ENCODE peak calls at places on chromosomes 6 and 20, in nine cellular contexts. One of them, this sample, is unnamed.

GRCh38 chr20:37584238-37584807 is 56.6 kb upstream of the BLCAP start:
- DNase-seq in GM23338: no peak
- DNase-seq in SK-N-MC: no peak
- DNase-seq in prostate gland: no peak
- DNase-seq in spleen: no peak
- DNase-seq in stomach: no peak
- DNase-seq in SK-N-SH: no peak
- DNase-seq in breast epithelium: no peak
- DNase-seq in GM12878: no peak
- DNase-seq in this sample: no peak

GRCh38 chr6:142377112-142377848 is 75.5 kb downstream of the ADGRG6 start:
- DNase-seq in GM23338: peak
- DNase-seq in breast epithelium: no peak
- DNase-seq in spleen: no peak
- DNase-seq in GM12878: no peak
- DNase-seq in prostate gland: peak
- DNase-seq in stomach: peak
- DNase-seq in SK-N-SH: no peak
- DNase-seq in SK-N-MC: no peak
- DNase-seq in this sample: no peak

GRCh38 chr6:106102034-106102433 is 15.9 kb downstream of the PRDM1 start:
- DNase-seq in breast epithelium: no peak
- DNase-seq in prostate gland: no peak
- DNase-seq in spleen: no peak
- DNase-seq in stomach: no peak
- DNase-seq in GM12878: peak
- DNase-seq in SK-N-SH: no peak
- DNase-seq in SK-N-MC: no peak
- DNase-seq in GM23338: no peak
- DNase-seq in this sample: no peak

GRCh38 chr20:63025534-63026331 is 19.0 kb upstream of the BHLHE23 start:
- DNase-seq in stomach: no peak
- DNase-seq in SK-N-MC: no peak
- DNase-seq in breast epithelium: no peak
- DNase-seq in GM12878: no peak
- DNase-seq in spleen: peak
- DNase-seq in GM23338: peak
- DNase-seq in SK-N-SH: peak
- DNase-seq in prostate gland: no peak
- DNase-seq in this sample: no peak

GRCh38 chr6:23568292-23568691 is 557.7 kb upstream of the NRSN1 start:
- DNase-seq in prostate gland: no peak
- DNase-seq in SK-N-SH: no peak
- DNase-seq in stomach: no peak
- DNase-seq in GM12878: no peak
- DNase-seq in spleen: no peak
- DNase-seq in GM23338: no peak
- DNase-seq in breast epithelium: no peak
- DNase-seq in SK-N-MC: no peak
- DNase-seq in this sample: no peak

GRCh38 chr20:62644802-62645496 is 2.6 kb downstream of the SLCO4A1 start:
- DNase-seq in SK-N-SH: no peak
- DNase-seq in prostate gland: no peak
- DNase-seq in spleen: no peak
- DNase-seq in breast epithelium: no peak
- DNase-seq in stomach: peak
- DNase-seq in SK-N-MC: no peak
- DNase-seq in GM23338: no peak
- DNase-seq in GM12878: no peak
- DNase-seq in this sample: no peak

GRCh38 chr6:160315310-160315709 is 32.9 kb upstream of the SLC22A3 start:
- DNase-seq in stomach: no peak
- DNase-seq in GM23338: no peak
- DNase-seq in GM12878: no peak
- DNase-seq in spleen: no peak
- DNase-seq in prostate gland: no peak
- DNase-seq in SK-N-MC: no peak
- DNase-seq in SK-N-SH: no peak
- DNase-seq in breast epithelium: no peak
- DNase-seq in this sample: no peak

GRCh38 chr6:128598561-128598960 is 78.2 kb upstream of the PTPRK start:
- DNase-seq in SK-N-MC: no peak
- DNase-seq in prostate gland: no peak
- DNase-seq in breast epithelium: no peak
- DNase-seq in GM12878: no peak
- DNase-seq in SK-N-SH: no peak
- DNase-seq in stomach: no peak
- DNase-seq in GM23338: no peak
- DNase-seq in spleen: no peak
- DNase-seq in this sample: no peak

GRCh38 chr6:44470746-44471145 is 83.2 kb downstream of the CDC5L start:
- DNase-seq in GM12878: no peak
- DNase-seq in SK-N-MC: no peak
- DNase-seq in GM23338: no peak
- DNase-seq in breast epithelium: no peak
- DNase-seq in stomach: no peak
- DNase-seq in SK-N-SH: no peak
- DNase-seq in spleen: no peak
- DNase-seq in prostate gland: no peak
- DNase-seq in this sample: no peak

GRCh38 chr6:22189946-22190345 is 106.9 kb downstream of the PRL start:
- DNase-seq in SK-N-SH: no peak
- DNase-seq in breast epithelium: no peak
- DNase-seq in SK-N-MC: no peak
- DNase-seq in GM23338: no peak
- DNase-seq in spleen: no peak
- DNase-seq in prostate gland: no peak
- DNase-seq in stomach: no peak
- DNase-seq in GM12878: no peak
- DNase-seq in this sample: no peak

GRCh38 chr20:4850960-4851359 is 129.3 kb downstream of the PRND start:
- DNase-seq in GM23338: no peak
- DNase-seq in SK-N-MC: no peak
- DNase-seq in spleen: peak
- DNase-seq in SK-N-SH: no peak
- DNase-seq in stomach: no peak
- DNase-seq in GM12878: no peak
- DNase-seq in breast epithelium: no peak
- DNase-seq in prostate gland: no peak
- DNase-seq in this sample: no peak

GRCh38 chr20:17654649-17655285 is 27.3 kb downstream of the RRBP1 start:
- DNase-seq in SK-N-SH: peak
- DNase-seq in prostate gland: no peak
- DNase-seq in GM12878: no peak
- DNase-seq in GM23338: peak
- DNase-seq in spleen: peak
- DNase-seq in SK-N-MC: no peak
- DNase-seq in breast epithelium: no peak
- DNase-seq in stomach: no peak
- DNase-seq in this sample: no peak

GRCh38 chr6:25401711-25402110 is 122.5 kb downstream of the CARMIL1 start:
- DNase-seq in SK-N-SH: no peak
- DNase-seq in GM23338: no peak
- DNase-seq in spleen: no peak
- DNase-seq in breast epithelium: no peak
- DNase-seq in prostate gland: no peak
- DNase-seq in SK-N-MC: no peak
- DNase-seq in stomach: no peak
- DNase-seq in GM12878: no peak
- DNase-seq in this sample: no peak

GRCh38 chr6:142943746-142944125 is 1.2 kb downstream of the HIVEP2 start:
- DNase-seq in spleen: peak
- DNase-seq in stomach: no peak
- DNase-seq in GM23338: peak
- DNase-seq in prostate gland: peak
- DNase-seq in SK-N-MC: no peak
- DNase-seq in GM12878: no peak
- DNase-seq in breast epithelium: no peak
- DNase-seq in SK-N-SH: no peak
- DNase-seq in this sample: no peak

GRCh38 chr6:44142835-44143234 is 15.5 kb downstream of the TMEM63B start:
- DNase-seq in GM23338: no peak
- DNase-seq in SK-N-SH: no peak
- DNase-seq in prostate gland: no peak
- DNase-seq in spleen: peak
- DNase-seq in stomach: no peak
- DNase-seq in GM12878: no peak
- DNase-seq in SK-N-MC: no peak
- DNase-seq in breast epithelium: no peak
- DNase-seq in this sample: no peak

GRCh38 chr6:29702519-29703103 is 20.6 kb upstream of the HLA-F start:
- DNase-seq in GM12878: no peak
- DNase-seq in GM23338: peak
- DNase-seq in prostate gland: no peak
- DNase-seq in SK-N-MC: no peak
- DNase-seq in stomach: peak
- DNase-seq in breast epithelium: no peak
- DNase-seq in SK-N-SH: peak
- DNase-seq in spleen: peak
- DNase-seq in this sample: no peak

DNA sequence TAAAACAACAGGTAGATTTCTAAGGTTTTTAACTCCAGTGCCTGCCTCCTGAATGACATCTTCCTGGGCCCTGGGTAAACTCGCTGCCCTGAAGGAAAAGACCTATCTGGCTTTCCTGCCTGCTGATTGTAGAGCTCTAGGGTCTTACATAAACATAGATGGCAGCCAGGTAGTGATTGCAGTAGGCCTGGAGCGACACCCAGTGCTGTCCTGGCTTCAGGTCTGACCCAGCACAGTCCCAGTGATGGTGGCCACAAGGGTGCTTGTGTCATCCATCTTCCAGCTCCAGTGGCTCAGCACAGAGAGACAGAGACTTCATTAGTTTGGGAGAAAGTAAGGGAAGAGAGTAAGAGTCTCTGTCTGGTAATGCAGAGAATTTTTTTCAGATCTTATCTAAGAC is 542.9 kb upstream of the IMPG1 start:
- DNase-seq in stomach: no peak
- DNase-seq in GM12878: no peak
- DNase-seq in spleen: no peak
- DNase-seq in prostate gland: no peak
- DNase-seq in SK-N-SH: no peak
- DNase-seq in breast epithelium: no peak
- DNase-seq in SK-N-MC: no peak
- DNase-seq in GM23338: no peak
- DNase-seq in this sample: no peak
- TF ChIP-seq POLR2AphosphoS5 in stomach: no peak
- TF ChIP-seq POLR2AphosphoS5 in GM12878: no peak
- TF ChIP-seq POLR2AphosphoS5 in spleen: no peak
- TF ChIP-seq POLR2AphosphoS5 in prostate gland: no peak
- TF ChIP-seq POLR2AphosphoS5 in SK-N-SH: no peak
- TF ChIP-seq POLR2AphosphoS5 in breast epithelium: no peak
- TF ChIP-seq POLR2AphosphoS5 in SK-N-MC: no peak
- TF ChIP-seq POLR2AphosphoS5 in GM23338: no peak
- TF ChIP-seq POLR2AphosphoS5 in this sample: no peak

GRCh38 chr20:61311656-61312387 is 59.8 kb downstream of the CDH4 start:
- DNase-seq in spleen: no peak
- DNase-seq in SK-N-SH: no peak
- DNase-seq in GM12878: no peak
- DNase-seq in breast epithelium: no peak
- DNase-seq in prostate gland: no peak
- DNase-seq in GM23338: no peak
- DNase-seq in stomach: no peak
- DNase-seq in SK-N-MC: no peak
- DNase-seq in this sample: no peak
- TF ChIP-seq POLR2AphosphoS5 in spleen: no peak
- TF ChIP-seq POLR2AphosphoS5 in SK-N-SH: no peak
- TF ChIP-seq POLR2AphosphoS5 in GM12878: no peak
- TF ChIP-seq POLR2AphosphoS5 in breast epithelium: no peak
- TF ChIP-seq POLR2AphosphoS5 in prostate gland: no peak
- TF ChIP-seq POLR2AphosphoS5 in GM23338: no peak
- TF ChIP-seq POLR2AphosphoS5 in stomach: no peak
- TF ChIP-seq POLR2AphosphoS5 in SK-N-MC: no peak
- TF ChIP-seq POLR2AphosphoS5 in this sample: no peak

DNA sequence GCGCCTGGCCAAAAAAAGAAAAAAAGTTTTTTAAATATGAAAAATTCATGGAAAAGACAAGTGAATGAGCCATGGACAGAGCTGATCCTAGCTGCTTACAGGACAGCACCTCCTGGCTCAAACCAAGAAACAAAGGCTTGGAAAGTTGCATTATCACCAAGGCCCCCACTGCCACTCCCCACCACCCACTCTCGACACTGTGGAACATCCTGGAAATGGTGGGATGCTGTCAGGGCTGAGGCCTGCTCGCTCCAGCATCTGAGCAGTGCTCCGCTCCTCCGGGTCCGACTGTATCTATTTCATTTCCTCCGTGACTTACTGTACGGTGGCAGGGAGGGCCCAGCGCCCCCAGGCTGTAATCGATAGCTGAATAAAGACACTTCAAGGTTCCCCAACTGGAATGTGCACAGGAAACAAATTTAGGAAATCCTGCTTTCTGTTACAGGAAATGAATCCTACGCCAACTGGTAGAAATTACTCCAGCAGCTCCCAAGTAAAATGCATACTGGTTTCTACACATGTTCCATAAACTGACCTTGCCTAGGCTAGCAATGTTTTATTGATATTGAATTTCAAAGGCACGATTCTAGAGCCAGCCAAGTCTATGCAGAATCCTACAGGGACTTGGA is 109.5 kb upstream of the NFATC2 start:
- DNase-seq in stomach: no peak
- DNase-seq in breast epithelium: no peak
- DNase-seq in prostate gland: no peak
- DNase-seq in spleen: no peak
- DNase-seq in SK-N-SH: no peak
- DNase-seq in SK-N-MC: peak
- DNase-seq in GM12878: no peak
- DNase-seq in GM23338: no peak
- DNase-seq in this sample: no peak
- TF ChIP-seq POLR2AphosphoS5 in stomach: no peak
- TF ChIP-seq POLR2AphosphoS5 in breast epithelium: no peak
- TF ChIP-seq POLR2AphosphoS5 in prostate gland: no peak
- TF ChIP-seq POLR2AphosphoS5 in spleen: no peak
- TF ChIP-seq POLR2AphosphoS5 in SK-N-SH: no peak
- TF ChIP-seq POLR2AphosphoS5 in SK-N-MC: peak
- TF ChIP-seq POLR2AphosphoS5 in GM12878: no peak
- TF ChIP-seq POLR2AphosphoS5 in GM23338: no peak
- TF ChIP-seq POLR2AphosphoS5 in this sample: no peak

GRCh38 chr6:9977451-9977850 is 437.4 kb downstream of the TFAP2A start:
- DNase-seq in GM12878: no peak
- DNase-seq in stomach: no peak
- DNase-seq in spleen: no peak
- DNase-seq in breast epithelium: no peak
- DNase-seq in SK-N-MC: no peak
- DNase-seq in GM23338: no peak
- DNase-seq in prostate gland: no peak
- DNase-seq in SK-N-SH: no peak
- DNase-seq in this sample: no peak

GRCh38 chr6:9979996-9980395 is 434.9 kb downstream of the TFAP2A start:
- DNase-seq in GM23338: no peak
- DNase-seq in SK-N-MC: no peak
- DNase-seq in SK-N-SH: no peak
- DNase-seq in stomach: no peak
- DNase-seq in GM12878: no peak
- DNase-seq in spleen: no peak
- DNase-seq in prostate gland: no peak
- DNase-seq in breast epithelium: no peak
- DNase-seq in this sample: no peak

DNA sequence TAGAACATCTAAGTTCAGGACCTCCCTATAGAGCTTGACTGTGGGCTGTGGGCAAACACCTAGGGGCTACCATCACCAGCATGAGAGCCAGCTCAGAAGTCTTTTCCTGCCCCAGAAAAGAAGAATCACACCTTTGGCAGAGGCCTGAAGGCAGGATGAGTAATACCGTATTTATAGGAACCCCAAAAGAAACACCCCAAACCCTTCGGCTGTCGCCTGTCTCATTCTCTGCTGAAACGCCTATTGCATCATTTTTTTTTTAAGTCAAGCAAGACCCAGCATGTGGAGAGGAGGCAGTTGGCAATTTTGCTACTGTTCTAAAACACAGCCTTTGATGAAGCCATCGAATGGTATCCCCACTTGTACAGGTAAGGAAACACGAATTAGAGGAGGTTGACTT is 436.4 kb downstream of the TFAP2A start:
- DNase-seq in stomach: no peak
- DNase-seq in SK-N-SH: no peak
- DNase-seq in spleen: no peak
- DNase-seq in GM12878: no peak
- DNase-seq in prostate gland: no peak
- DNase-seq in SK-N-MC: no peak
- DNase-seq in GM23338: no peak
- DNase-seq in breast epithelium: no peak
- DNase-seq in this sample: no peak
- TF ChIP-seq POLR2AphosphoS5 in stomach: no peak
- TF ChIP-seq POLR2AphosphoS5 in SK-N-SH: no peak
- TF ChIP-seq POLR2AphosphoS5 in spleen: no peak
- TF ChIP-seq POLR2AphosphoS5 in GM12878: no peak
- TF ChIP-seq POLR2AphosphoS5 in prostate gland: no peak
- TF ChIP-seq POLR2AphosphoS5 in SK-N-MC: no peak
- TF ChIP-seq POLR2AphosphoS5 in GM23338: no peak
- TF ChIP-seq POLR2AphosphoS5 in breast epithelium: no peak
- TF ChIP-seq POLR2AphosphoS5 in this sample: no peak